ENCODE peak calls at places on chromosomes 12 and 14, in six cellular contexts. E is PC-9, Q is upper lobe of right lung, V is tibial artery, U is HFFc6, G is NCI-H69. F is an unnamed sample.

GRCh38 chr12:32217354-32218310 is 111.0 kb downstream of the BICD1 start:
- DNase-seq in V (no peak), G (peak), E (no peak), Q (peak), U (peak), F (no peak)

GRCh38 chr14:74459289-74459946 is 33.4 kb upstream of the SYNDIG1L start:
- DNase-seq in U (peak), G (peak), Q (no peak), E (peak), V (no peak), F (peak)

GRCh38 chr12:88746386-88746785 is 166.1 kb upstream of the KITLG start:
- DNase-seq in E (no peak), Q (no peak), G (no peak), U (peak), V (no peak), F (no peak)

GRCh38 chr12:62435337-62436163 is 31.1 kb upstream of the MON2 start:
- DNase-seq in Q (peak), G (peak), E (peak), V (peak), U (peak), F (no peak)

GRCh38 chr12:60269611-60270269 is 673.9 kb downstream of the SLC16A7 start:
- DNase-seq in V (no peak), E (no peak), U (no peak), Q (no peak), G (no peak), F (no peak)

GRCh38 chr14:101215266-101215665 is 311.7 kb upstream of the RTL1 start:
- DNase-seq in G (no peak), Q (no peak), V (no peak), U (no peak), E (no peak), F (no peak)

GRCh38 chr14:54564071-54564798 is 2.7 kb upstream of the SAMD4A start:
- DNase-seq in Q (no peak), U (no peak), V (no peak), E (no peak), G (peak), F (no peak)

GRCh38 chr14:104574978-104575377 is 4.6 kb upstream of the C14orf180 start:
- DNase-seq in U (no peak), G (no peak), E (no peak), V (no peak), Q (no peak), F (no peak)

GRCh38 chr14:36511981-36512584 is 7.9 kb downstream of the NKX2-1 start:
- DNase-seq in Q (no peak), V (no peak), E (no peak), U (no peak), G (no peak), F (no peak)

GRCh38 chr12:111069886-111070285 is 149.5 kb upstream of the MYL2 start:
- DNase-seq in V (no peak), E (no peak), Q (peak), U (no peak), G (no peak), F (no peak)

GRCh38 chr14:101199028-101199770 is 295.7 kb upstream of the RTL1 start:
- DNase-seq in U (no peak), Q (no peak), V (no peak), G (no peak), E (no peak), F (no peak)

GRCh38 chr14:93078830-93079229 is 36.9 kb downstream of the ITPK1 start:
- DNase-seq in Q (no peak), G (no peak), V (peak), U (peak), E (no peak), F (peak)

GRCh38 chr12:112777387-112778025 is 14.0 kb upstream of the RPH3A start:
- DNase-seq in U (no peak), Q (no peak), V (no peak), E (no peak), G (peak), F (no peak)

GRCh38 chr12:57893460-57894353 is 47.2 kb upstream of the CTDSP2 start:
- DNase-seq in Q (peak), E (peak), G (no peak), U (peak), V (peak), F (peak)

GRCh38 chr12:23909559-23909958 is 39.9 kb downstream of the SOX5 start:
- DNase-seq in Q (no peak), V (no peak), E (no peak), U (no peak), G (peak), F (no peak)

GRCh38 chr12:65450610-65451009 is 172.1 kb downstream of the MSRB3 start:
- DNase-seq in G (no peak), U (no peak), E (no peak), V (no peak), Q (no peak), F (no peak)

GRCh38 chr14:58258156-58258555 is 13.5 kb downstream of the PSMA3 start:
- DNase-seq in U (no peak), V (no peak), E (no peak), Q (no peak), G (no peak), F (no peak)

GRCh38 chr12:57793920-57794319 is 11.3 kb downstream of the TSFM start:
- DNase-seq in U (peak), Q (no peak), V (no peak), E (no peak), G (no peak), F (no peak)

GRCh38 chr12:51188359-51189051 is 15.6 kb upstream of the TFCP2 start:
- DNase-seq in U (no peak), E (no peak), V (no peak), Q (no peak), G (peak), F (no peak)

GRCh38 chr12:88895634-88896033 is 315.4 kb upstream of the KITLG start:
- DNase-seq in U (no peak), V (no peak), Q (no peak), G (no peak), E (no peak), F (no peak)

GRCh38 chr12:45051490-45052105 is 699 bp upstream of the DBX2 start:
- DNase-seq in E (no peak), U (no peak), G (peak), Q (no peak), V (no peak), F (no peak)

GRCh38 chr12:53808023-53808705 is 56.4 kb upstream of the CISTR start:
- DNase-seq in E (no peak), Q (no peak), V (no peak), U (no peak), G (no peak), F (no peak)

GRCh38 chr14:91299483-91300115 is 55.1 kb upstream of the GPR68 start:
- DNase-seq in U (no peak), Q (no peak), V (no peak), G (peak), E (no peak), F (no peak)

GRCh38 chr12:120234643-120235368 is 30.7 kb downstream of the PXN start:
- DNase-seq in E (peak), G (peak), Q (peak), V (peak), U (peak), F (peak)

GRCh38 chr12:109088818-109089217 is 4.5 kb downstream of the ALKBH2 start:
- DNase-seq in U (no peak), V (no peak), Q (no peak), E (no peak), G (no peak), F (no peak)

GRCh38 chr14:105131241-105131640 is 37.3 kb downstream of the JAG2 start:
- DNase-seq in E (no peak), Q (no peak), V (no peak), U (no peak), G (no peak), F (no peak)

GRCh38 chr12:76310110-76310509 is 38.1 kb downstream of the BBS10 start:
- DNase-seq in E (peak), Q (no peak), G (no peak), U (peak), V (no peak), F (no peak)

GRCh38 chr12:47277972-47278448 is 198.3 kb upstream of the AMIGO2 start:
- DNase-seq in G (no peak), U (peak), V (no peak), E (peak), Q (no peak), F (no peak)

GRCh38 chr14:102923920-102924486 is 1.5 kb downstream of the AMN start:
- DNase-seq in E (no peak), G (no peak), Q (no peak), U (no peak), V (no peak), F (no peak)

GRCh38 chr14:105050551-105050897 is 14.7 kb downstream of the GPR132 start:
- DNase-seq in V (no peak), E (peak), U (peak), G (peak), Q (peak), F (no peak)

GRCh38 chr12:9134981-9135628 is 19.4 kb upstream of the A2M start:
- DNase-seq in U (no peak), Q (peak), V (no peak), E (peak), G (peak), F (no peak)

GRCh38 chr12:6038160-6038559 is 86.3 kb downstream of the VWF start:
- DNase-seq in E (peak), V (no peak), G (peak), U (peak), Q (no peak), F (no peak)

GRCh38 chr12:52190860-52191729 is 719 bp downstream of the KRT80 start:
- DNase-seq in Q (no peak), V (no peak), E (peak), G (no peak), U (peak), F (no peak)

GRCh38 chr12:53391667-53392244 is 11.8 kb downstream of the SP1 start:
- DNase-seq in G (no peak), V (no peak), E (no peak), U (no peak), Q (no peak), F (no peak)

GRCh38 chr14:71651228-71651627 is 281.0 kb upstream of the RGS6 start:
- DNase-seq in Q (no peak), V (no peak), G (no peak), U (peak), E (no peak), F (peak)